ENCODE peak calls at places on chromosomes 7 and 10, in nine cellular contexts. One of them, this sample, is unnamed.

GRCh38 chr7:105675873-105676484 is 94.7 kb upstream of the EFCAB10 start:
- DNase-seq in H54: no peak
- DNase-seq in heart left ventricle: peak
- DNase-seq in adrenal gland: peak
- DNase-seq in suprapubic skin: no peak
- DNase-seq in tibial nerve: no peak
- DNase-seq in IMR-90: no peak
- DNase-seq in transverse colon: peak
- DNase-seq in sigmoid colon: no peak
- DNase-seq in this sample: no peak

GRCh38 chr7:148698397-148699023 is at the start of gene CUL1:
- DNase-seq in H54: peak
- DNase-seq in heart left ventricle: peak
- DNase-seq in adrenal gland: peak
- DNase-seq in suprapubic skin: peak
- DNase-seq in tibial nerve: peak
- DNase-seq in IMR-90: peak
- DNase-seq in transverse colon: peak
- DNase-seq in sigmoid colon: peak
- DNase-seq in this sample: peak

GRCh38 chr10:29254123-29255046 is 34.5 kb upstream of the LYZL1 start:
- DNase-seq in H54: no peak
- DNase-seq in heart left ventricle: no peak
- DNase-seq in adrenal gland: no peak
- DNase-seq in suprapubic skin: no peak
- DNase-seq in tibial nerve: no peak
- DNase-seq in IMR-90: no peak
- DNase-seq in transverse colon: no peak
- DNase-seq in sigmoid colon: no peak
- DNase-seq in this sample: no peak

GRCh38 chr7:945556-946255 is 8.8 kb downstream of the ADAP1 start:
- DNase-seq in H54: no peak
- DNase-seq in heart left ventricle: peak
- DNase-seq in adrenal gland: no peak
- DNase-seq in suprapubic skin: no peak
- DNase-seq in tibial nerve: no peak
- DNase-seq in IMR-90: no peak
- DNase-seq in transverse colon: peak
- DNase-seq in sigmoid colon: peak
- DNase-seq in this sample: no peak

GRCh38 chr7:74379938-74380337 is 73.8 kb upstream of the GTF2IRD1 start:
- DNase-seq in H54: no peak
- DNase-seq in heart left ventricle: no peak
- DNase-seq in adrenal gland: peak
- DNase-seq in suprapubic skin: no peak
- DNase-seq in tibial nerve: no peak
- DNase-seq in IMR-90: no peak
- DNase-seq in transverse colon: no peak
- DNase-seq in sigmoid colon: peak
- DNase-seq in this sample: no peak

GRCh38 chr7:79911420-79911819 is 223.2 kb upstream of the GNAI1 start:
- DNase-seq in H54: no peak
- DNase-seq in heart left ventricle: no peak
- DNase-seq in adrenal gland: no peak
- DNase-seq in suprapubic skin: no peak
- DNase-seq in tibial nerve: no peak
- DNase-seq in IMR-90: no peak
- DNase-seq in transverse colon: no peak
- DNase-seq in sigmoid colon: no peak
- DNase-seq in this sample: no peak

GRCh38 chr10:133254421-133255120 is 16.9 kb downstream of the VENTX start:
- DNase-seq in H54: no peak
- DNase-seq in heart left ventricle: no peak
- DNase-seq in adrenal gland: peak
- DNase-seq in suprapubic skin: no peak
- DNase-seq in tibial nerve: no peak
- DNase-seq in IMR-90: no peak
- DNase-seq in transverse colon: no peak
- DNase-seq in sigmoid colon: no peak
- DNase-seq in this sample: no peak

GRCh38 chr10:75982611-75983369 is 551.4 kb downstream of the LRMDA start:
- DNase-seq in H54: no peak
- DNase-seq in heart left ventricle: no peak
- DNase-seq in adrenal gland: peak
- DNase-seq in suprapubic skin: no peak
- DNase-seq in tibial nerve: no peak
- DNase-seq in IMR-90: peak
- DNase-seq in transverse colon: no peak
- DNase-seq in sigmoid colon: peak
- DNase-seq in this sample: no peak

GRCh38 chr10:116170815-116171250 is 102.2 kb downstream of the GFRA1 start:
- DNase-seq in H54: no peak
- DNase-seq in heart left ventricle: no peak
- DNase-seq in adrenal gland: no peak
- DNase-seq in suprapubic skin: no peak
- DNase-seq in tibial nerve: no peak
- DNase-seq in IMR-90: peak
- DNase-seq in transverse colon: no peak
- DNase-seq in sigmoid colon: no peak
- DNase-seq in this sample: no peak

GRCh38 chr7:70384891-70385290 is 747.1 kb upstream of the GALNT17 start:
- DNase-seq in H54: peak
- DNase-seq in heart left ventricle: no peak
- DNase-seq in adrenal gland: no peak
- DNase-seq in suprapubic skin: no peak
- DNase-seq in tibial nerve: no peak
- DNase-seq in IMR-90: peak
- DNase-seq in transverse colon: no peak
- DNase-seq in sigmoid colon: no peak
- DNase-seq in this sample: no peak

GRCh38 chr10:84138478-84139125 is 707 bp upstream of the GHITM start:
- DNase-seq in H54: no peak
- DNase-seq in heart left ventricle: peak
- DNase-seq in adrenal gland: peak
- DNase-seq in suprapubic skin: no peak
- DNase-seq in tibial nerve: no peak
- DNase-seq in IMR-90: peak
- DNase-seq in transverse colon: peak
- DNase-seq in sigmoid colon: no peak
- DNase-seq in this sample: peak

GRCh38 chr10:76242956-76243355 is 811.5 kb downstream of the LRMDA start:
- DNase-seq in H54: no peak
- DNase-seq in heart left ventricle: no peak
- DNase-seq in adrenal gland: no peak
- DNase-seq in suprapubic skin: no peak
- DNase-seq in tibial nerve: no peak
- DNase-seq in IMR-90: no peak
- DNase-seq in transverse colon: no peak
- DNase-seq in sigmoid colon: no peak
- DNase-seq in this sample: no peak

GRCh38 chr7:42858570-42858969 is 53.3 kb downstream of the C7orf25 start:
- DNase-seq in H54: peak
- DNase-seq in heart left ventricle: no peak
- DNase-seq in adrenal gland: no peak
- DNase-seq in suprapubic skin: no peak
- DNase-seq in tibial nerve: no peak
- DNase-seq in IMR-90: peak
- DNase-seq in transverse colon: no peak
- DNase-seq in sigmoid colon: no peak
- DNase-seq in this sample: no peak

GRCh38 chr10:46097576-46098317 is 51.7 kb upstream of the MSMB start:
- DNase-seq in H54: no peak
- DNase-seq in heart left ventricle: no peak
- DNase-seq in adrenal gland: no peak
- DNase-seq in suprapubic skin: no peak
- DNase-seq in tibial nerve: no peak
- DNase-seq in IMR-90: no peak
- DNase-seq in transverse colon: no peak
- DNase-seq in sigmoid colon: no peak
- DNase-seq in this sample: no peak

GRCh38 chr7:2814682-2815522 is 29.2 kb downstream of the GNA12 start:
- DNase-seq in H54: no peak
- DNase-seq in heart left ventricle: no peak
- DNase-seq in adrenal gland: no peak
- DNase-seq in suprapubic skin: no peak
- DNase-seq in tibial nerve: no peak
- DNase-seq in IMR-90: no peak
- DNase-seq in transverse colon: no peak
- DNase-seq in sigmoid colon: peak
- DNase-seq in this sample: no peak
- TF ChIP-seq POLR2A in H54: peak
- TF ChIP-seq POLR2A in heart left ventricle: no peak
- TF ChIP-seq POLR2A in adrenal gland: no peak
- TF ChIP-seq POLR2A in suprapubic skin: no peak
- TF ChIP-seq POLR2A in tibial nerve: no peak
- TF ChIP-seq POLR2A in IMR-90: no peak
- TF ChIP-seq POLR2A in transverse colon: no peak
- TF ChIP-seq POLR2A in sigmoid colon: no peak
- TF ChIP-seq POLR2A in this sample: no peak

DNA sequence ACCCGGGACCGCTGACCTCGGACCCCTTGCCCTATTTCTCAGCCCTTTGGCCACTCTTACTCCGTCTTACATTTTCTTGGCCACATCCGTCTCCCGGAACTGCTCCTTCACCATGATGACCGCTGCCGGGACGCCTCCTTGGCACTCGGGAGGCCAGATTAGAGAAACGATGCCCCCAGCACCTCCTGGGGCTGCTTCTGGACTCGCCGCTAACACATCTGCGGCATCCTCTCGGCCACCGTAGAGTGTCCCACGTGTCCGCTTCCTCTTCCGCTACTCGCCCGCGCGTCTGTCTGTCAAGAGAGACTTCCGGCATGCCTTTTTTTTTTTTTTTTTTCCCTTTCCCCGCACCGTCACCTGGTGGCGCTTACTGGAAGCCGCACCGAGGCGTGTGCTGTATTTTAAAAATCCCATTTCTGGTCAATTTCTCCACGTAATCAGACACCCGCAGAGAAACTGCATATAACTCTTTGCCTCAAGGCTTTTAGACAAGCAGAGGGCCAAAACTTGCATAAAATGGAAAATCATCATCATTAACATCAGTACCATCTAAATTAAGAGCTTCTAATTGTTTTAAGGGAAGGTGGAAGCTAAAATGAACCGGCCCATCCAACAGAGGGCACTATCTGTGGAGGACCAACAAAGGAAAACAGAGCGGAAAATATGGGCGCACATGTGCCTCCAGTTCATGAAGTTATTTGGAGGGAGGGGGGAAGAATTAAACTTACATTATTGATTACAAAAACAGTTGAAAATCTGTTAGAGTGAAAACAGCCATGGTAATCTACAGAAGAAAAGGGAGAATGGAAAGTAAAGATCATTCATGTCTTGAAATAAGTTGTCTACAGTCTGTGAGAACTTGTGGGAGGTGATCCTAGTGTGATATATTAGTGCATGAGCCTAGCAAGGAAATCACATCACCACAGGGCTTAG is at the start of gene POLR3A:
- DNase-seq in H54: peak
- DNase-seq in heart left ventricle: peak
- DNase-seq in adrenal gland: peak
- DNase-seq in suprapubic skin: peak
- DNase-seq in tibial nerve: peak
- DNase-seq in IMR-90: peak
- DNase-seq in transverse colon: peak
- DNase-seq in sigmoid colon: peak
- DNase-seq in this sample: peak
- TF ChIP-seq POLR2A in H54: peak
- TF ChIP-seq POLR2A in heart left ventricle: peak
- TF ChIP-seq POLR2A in adrenal gland: peak
- TF ChIP-seq POLR2A in suprapubic skin: no peak
- TF ChIP-seq POLR2A in tibial nerve: no peak
- TF ChIP-seq POLR2A in IMR-90: no peak
- TF ChIP-seq POLR2A in transverse colon: no peak
- TF ChIP-seq POLR2A in sigmoid colon: peak
- TF ChIP-seq POLR2A in this sample: peak

DNA sequence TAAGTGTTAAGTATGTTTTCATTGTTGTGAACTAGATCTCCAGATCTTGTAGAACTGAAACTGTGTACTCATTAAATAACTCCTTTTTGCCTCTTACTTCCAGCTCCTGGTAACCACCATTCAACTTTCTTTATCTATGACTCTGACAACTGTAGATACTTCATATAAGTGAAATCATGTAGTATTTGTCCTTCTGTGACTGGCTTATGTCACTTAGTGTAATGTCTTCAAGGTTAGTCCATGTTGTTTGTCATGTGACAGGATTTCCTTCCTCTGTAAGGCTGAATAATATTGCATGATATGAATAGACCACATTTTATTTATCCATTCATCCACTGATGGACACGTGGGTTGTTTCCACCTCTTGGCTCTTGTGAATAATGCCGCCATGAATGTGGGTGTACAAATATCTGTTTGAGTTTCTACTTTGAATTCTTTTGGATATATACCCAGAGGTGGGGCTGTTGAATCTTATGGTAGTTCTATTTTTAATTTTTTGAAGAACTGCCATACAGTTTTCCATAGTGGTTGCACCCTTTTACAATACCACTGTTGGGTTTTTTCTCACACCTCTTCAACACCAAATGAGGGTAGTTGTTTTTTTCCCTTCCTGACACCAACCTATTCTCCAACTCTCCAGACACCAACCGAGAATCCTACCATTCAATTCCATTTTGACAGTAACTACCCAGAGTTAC is 10.7 kb upstream of the FMC1 start:
- DNase-seq in H54: no peak
- DNase-seq in heart left ventricle: no peak
- DNase-seq in adrenal gland: no peak
- DNase-seq in suprapubic skin: no peak
- DNase-seq in tibial nerve: no peak
- DNase-seq in IMR-90: no peak
- DNase-seq in transverse colon: no peak
- DNase-seq in sigmoid colon: no peak
- DNase-seq in this sample: no peak
- TF ChIP-seq POLR2A in H54: no peak
- TF ChIP-seq POLR2A in heart left ventricle: no peak
- TF ChIP-seq POLR2A in adrenal gland: no peak
- TF ChIP-seq POLR2A in suprapubic skin: no peak
- TF ChIP-seq POLR2A in tibial nerve: no peak
- TF ChIP-seq POLR2A in IMR-90: no peak
- TF ChIP-seq POLR2A in transverse colon: no peak
- TF ChIP-seq POLR2A in sigmoid colon: no peak
- TF ChIP-seq POLR2A in this sample: no peak

GRCh38 chr10:17229967-17230682 is 2.1 kb downstream of the VIM start:
- DNase-seq in H54: no peak
- DNase-seq in heart left ventricle: peak
- DNase-seq in adrenal gland: peak
- DNase-seq in suprapubic skin: peak
- DNase-seq in tibial nerve: peak
- DNase-seq in IMR-90: peak
- DNase-seq in transverse colon: peak
- DNase-seq in sigmoid colon: peak
- DNase-seq in this sample: peak
- TF ChIP-seq POLR2A in H54: peak
- TF ChIP-seq POLR2A in heart left ventricle: peak
- TF ChIP-seq POLR2A in adrenal gland: peak
- TF ChIP-seq POLR2A in suprapubic skin: no peak
- TF ChIP-seq POLR2A in tibial nerve: no peak
- TF ChIP-seq POLR2A in IMR-90: peak
- TF ChIP-seq POLR2A in transverse colon: peak
- TF ChIP-seq POLR2A in sigmoid colon: peak
- TF ChIP-seq POLR2A in this sample: peak

This sample was measured in gastrocnemius medialis.